ENCODE peak calls at places on chromosomes 1 and 21, in ten cellular contexts. D is AG04450, I is cardiac muscle cell, Y is HFFc6, J is heart right ventricle, P is GM10248, K is mammary epithelial cell, F is B cell, H is fibroblast of lung, L is adrenal gland. R is an unnamed sample.

GRCh38 chr1:184905601-184906322 is 68.5 kb downstream of the NIBAN1 start:
- DNase-seq in D (no peak), I (no peak), Y (no peak), J (no peak), P (no peak), K (no peak), F (no peak), H (no peak), L (no peak), R (no peak)

GRCh38 chr1:226414098-226414698 is 6.3 kb upstream of the PARP1 start:
- DNase-seq in D (no peak), I (no peak), Y (no peak), J (no peak), P (no peak), K (no peak), F (no peak), H (no peak), L (no peak), R (no peak)

GRCh38 chr1:3777647-3778589 is 5.4 kb downstream of the SMIM1 start:
- DNase-seq in D (no peak), I (no peak), Y (no peak), J (peak), P (no peak), K (no peak), F (no peak), H (no peak), L (no peak), R (peak)

GRCh38 chr1:121516279-121516967 is 331.6 kb downstream of the SRGAP2C start:
- DNase-seq in D (no peak), I (no peak), Y (no peak), J (peak), P (no peak), K (no peak), F (peak), H (no peak), L (no peak), R (peak)

GRCh38 chr21:37986000-37986399 is 69.7 kb upstream of the KCNJ6 start:
- DNase-seq in D (no peak), I (no peak), Y (no peak), J (no peak), P (no peak), K (no peak), F (no peak), H (no peak), L (no peak), R (no peak)

GRCh38 chr1:3772027-3772714 is 378 bp upstream of the SMIM1 start:
- DNase-seq in D (peak), I (peak), Y (peak), J (peak), P (peak), K (peak), F (peak), H (peak), L (peak), R (peak)

GRCh38 chr1:215595231-215595630 is 28.1 kb downstream of the KCTD3 start:
- DNase-seq in D (no peak), I (no peak), Y (no peak), J (no peak), P (no peak), K (no peak), F (no peak), H (no peak), L (no peak), R (no peak)

GRCh38 chr1:113439272-113439660 is 49.0 kb downstream of the MAGI3 start:
- DNase-seq in D (no peak), I (no peak), Y (no peak), J (no peak), P (no peak), K (no peak), F (no peak), H (no peak), L (no peak), R (no peak)

GRCh38 chr1:154431586-154432373 is 26.6 kb downstream of the IL6R start:
- DNase-seq in D (peak), I (peak), Y (peak), J (no peak), P (no peak), K (peak), F (no peak), H (peak), L (no peak), R (peak)

GRCh38 chr1:215118081-215118480 is 35.5 kb downstream of the KCNK2 start:
- DNase-seq in D (no peak), I (no peak), Y (no peak), J (no peak), P (no peak), K (no peak), F (no peak), H (peak), L (no peak), R (no peak)

GRCh38 chr1:53337499-53337898 is 9.6 kb upstream of the LRP8 start:
- DNase-seq in D (no peak), I (no peak), Y (no peak), J (no peak), P (no peak), K (no peak), F (no peak), H (no peak), L (no peak), R (no peak)

GRCh38 chr1:2858676-2859075 is 57.2 kb upstream of the TTC34 start:
- DNase-seq in D (no peak), I (no peak), Y (no peak), J (no peak), P (no peak), K (no peak), F (no peak), H (no peak), L (no peak), R (no peak)

GRCh38 chr1:232856556-232856955 is 51.3 kb downstream of the MAP10 start:
- DNase-seq in D (no peak), I (no peak), Y (no peak), J (no peak), P (no peak), K (no peak), F (no peak), H (no peak), L (no peak), R (no peak)

GRCh38 chr1:42931108-42931539 is 27.5 kb downstream of the SLC2A1 start:
- DNase-seq in D (no peak), I (peak), Y (peak), J (no peak), P (peak), K (peak), F (peak), H (peak), L (no peak), R (peak)

GRCh38 chr1:30732277-30732996 is 9.1 kb upstream of the MATN1 start:
- DNase-seq in D (no peak), I (no peak), Y (no peak), J (no peak), P (peak), K (peak), F (peak), H (peak), L (no peak), R (no peak)

GRCh38 chr1:191757003-191757402 is 401.3 kb upstream of the RGS18 start:
- DNase-seq in D (peak), I (no peak), Y (no peak), J (no peak), P (no peak), K (no peak), F (no peak), H (peak), L (no peak), R (no peak)

GRCh38 chr1:46596846-46597245 is 7.2 kb downstream of the MKNK1 start:
- DNase-seq in D (no peak), I (no peak), Y (no peak), J (no peak), P (no peak), K (no peak), F (no peak), H (no peak), L (no peak), R (no peak)

GRCh38 chr1:206582537-206583460 is 29.5 kb downstream of the EIF2D start:
- DNase-seq in D (no peak), I (no peak), Y (no peak), J (no peak), P (no peak), K (no peak), F (no peak), H (no peak), L (no peak), R (no peak)

GRCh38 chr1:194043984-194044755 is 857.8 kb upstream of the B3GALT2 start:
- DNase-seq in D (peak), I (peak), Y (peak), J (no peak), P (no peak), K (no peak), F (no peak), H (peak), L (no peak), R (no peak)

GRCh38 chr1:118947790-118948189 is 40.4 kb downstream of the TBX15 start:
- DNase-seq in D (no peak), I (peak), Y (peak), J (no peak), P (no peak), K (peak), F (no peak), H (peak), L (no peak), R (no peak)

GRCh38 chr1:177741476-177741875 is 228.4 kb downstream of the SEC16B start:
- DNase-seq in D (no peak), I (peak), Y (no peak), J (no peak), P (no peak), K (no peak), F (no peak), H (no peak), L (no peak), R (no peak)

GRCh38 chr21:36929622-36930021 is 36.8 kb downstream of the HLCS start:
- DNase-seq in D (no peak), I (no peak), Y (no peak), J (no peak), P (no peak), K (peak), F (no peak), H (peak), L (no peak), R (no peak)
- TF ChIP-seq CTCF in D (peak), I (peak), Y (peak), J (no peak), P (no peak), K (peak), F (no peak), H (peak), L (no peak), R (no peak)

DNA sequence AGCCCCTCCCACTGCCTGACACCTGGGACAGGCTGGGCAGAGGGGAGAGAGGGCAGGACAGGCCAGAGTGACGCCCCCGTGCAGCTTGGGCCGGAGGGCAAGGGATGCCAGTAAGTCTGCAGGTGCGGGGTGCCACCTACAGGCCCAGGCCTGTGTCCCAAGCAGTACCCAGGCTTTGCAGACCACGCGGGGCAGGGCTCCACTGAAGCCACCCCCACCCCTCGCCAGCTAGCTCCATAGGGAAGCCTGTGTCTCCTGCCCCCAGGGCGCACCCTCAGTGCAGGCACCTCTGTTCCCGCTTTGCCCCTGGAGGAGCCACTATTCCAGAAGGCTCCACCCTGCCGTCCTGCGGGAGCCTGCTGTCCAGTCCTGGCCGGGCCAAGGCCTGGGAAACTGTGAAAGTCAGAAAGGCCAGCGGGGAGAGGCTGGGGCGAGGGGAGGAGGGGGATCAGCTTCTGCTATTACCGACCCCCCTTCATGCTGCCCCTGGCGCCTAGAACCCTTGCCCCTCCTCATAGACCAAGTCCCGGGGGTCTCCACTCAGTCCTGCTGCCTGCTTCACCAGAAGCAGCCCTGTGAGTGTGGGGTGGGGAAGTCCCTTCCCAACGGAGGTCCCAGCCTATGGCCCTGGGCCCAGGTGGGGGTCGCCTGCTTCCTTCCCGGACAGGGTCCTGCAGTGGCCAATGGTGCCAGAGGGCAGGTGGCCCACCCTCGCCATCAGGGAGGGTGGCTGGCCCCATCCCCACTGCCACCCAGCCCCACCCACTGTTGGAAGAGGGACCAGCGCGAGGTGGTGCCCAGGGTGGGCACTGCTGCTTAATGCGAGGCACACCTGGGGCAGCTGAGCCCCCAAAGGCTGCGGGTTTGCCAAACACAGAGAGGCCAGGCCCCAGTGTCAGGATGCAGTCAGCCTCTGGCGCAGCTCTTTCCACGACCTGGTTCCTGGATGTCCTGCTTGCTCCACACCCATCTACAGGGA is 54.4 kb downstream of the KCNAB2 start:
- DNase-seq in D (no peak), I (no peak), Y (no peak), J (peak), P (no peak), K (no peak), F (peak), H (no peak), L (no peak), R (peak)
- TF ChIP-seq CTCF in D (no peak), I (no peak), Y (peak), J (no peak), P (peak), K (peak), F (peak), H (no peak), L (no peak), R (no peak)

DNA sequence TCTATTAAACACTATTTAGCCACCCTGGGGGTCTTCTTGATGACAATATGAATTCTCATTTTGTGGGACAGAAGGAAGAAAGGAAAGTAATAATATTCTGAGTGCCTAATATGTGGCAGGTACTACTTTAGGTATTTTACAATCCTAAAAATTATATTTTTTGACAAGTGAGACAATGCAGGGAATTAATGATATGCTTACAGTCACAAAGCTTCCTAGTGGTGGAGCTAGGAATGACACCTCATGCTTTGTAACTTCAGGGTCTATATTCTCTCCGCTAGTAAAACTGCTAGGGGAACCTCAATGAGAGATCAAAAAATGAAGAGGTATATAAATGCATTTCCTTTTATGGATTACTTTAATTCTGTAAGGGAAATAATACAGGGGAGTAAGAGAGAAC is 44.3 kb downstream of the TPR start:
- DNase-seq in D (no peak), I (no peak), Y (no peak), J (no peak), P (no peak), K (no peak), F (no peak), H (no peak), L (no peak), R (no peak)
- TF ChIP-seq CTCF in D (peak), I (peak), Y (peak), J (no peak), P (peak), K (peak), F (peak), H (peak), L (peak), R (no peak)

GRCh38 chr1:199046618-199047017 is 407.8 kb downstream of the PTPRC start:
- DNase-seq in D (no peak), I (peak), Y (no peak), J (no peak), P (no peak), K (no peak), F (no peak), H (no peak), L (no peak), R (no peak)
- TF ChIP-seq CTCF in D (no peak), I (peak), Y (peak), J (no peak), P (no peak), K (peak), F (no peak), H (peak), L (no peak), R (no peak)

GRCh38 chr1:11720033-11720376 is 15.9 kb upstream of the AGTRAP start:
- DNase-seq in D (no peak), I (no peak), Y (no peak), J (no peak), P (no peak), K (no peak), F (no peak), H (no peak), L (no peak), R (no peak)
- TF ChIP-seq CTCF in D (no peak), I (no peak), Y (no peak), J (no peak), P (no peak), K (no peak), F (peak), H (no peak), L (no peak), R (no peak)

GRCh38 chr1:21782868-21783678 is at the start of gene USP48:
- DNase-seq in D (peak), I (peak), Y (peak), J (peak), P (peak), K (peak), F (peak), H (peak), L (peak), R (peak)
- TF ChIP-seq CTCF in D (no peak), I (no peak), Y (no peak), J (no peak), P (no peak), K (no peak), F (peak), H (no peak), L (no peak), R (no peak)

GRCh38 chr1:200873671-200874397 is 1.1 kb downstream of the GPR25 start:
- DNase-seq in D (no peak), I (peak), Y (no peak), J (no peak), P (peak), K (no peak), F (peak), H (no peak), L (no peak), R (no peak)
- TF ChIP-seq CTCF in D (no peak), I (peak), Y (no peak), J (no peak), P (no peak), K (no peak), F (no peak), H (no peak), L (no peak), R (no peak)

GRCh38 chr1:48103495-48103894 is 106.3 kb upstream of the TRABD2B start:
- DNase-seq in D (no peak), I (no peak), Y (no peak), J (no peak), P (no peak), K (no peak), F (no peak), H (no peak), L (no peak), R (no peak)

GRCh38 chr1:48099011-48099550 is 101.9 kb upstream of the TRABD2B start:
- DNase-seq in D (no peak), I (no peak), Y (no peak), J (no peak), P (no peak), K (no peak), F (no peak), H (no peak), L (no peak), R (no peak)

GRCh38 chr1:48106049-48106448 is 108.9 kb upstream of the TRABD2B start:
- DNase-seq in D (no peak), I (no peak), Y (no peak), J (no peak), P (no peak), K (no peak), F (no peak), H (no peak), L (no peak), R (no peak)

GRCh38 chr1:48105167-48105566 is 108.0 kb upstream of the TRABD2B start:
- DNase-seq in D (no peak), I (peak), Y (no peak), J (no peak), P (no peak), K (no peak), F (no peak), H (no peak), L (no peak), R (no peak)

GRCh38 chr1:48102766-48103165 is 105.6 kb upstream of the TRABD2B start:
- DNase-seq in D (no peak), I (peak), Y (no peak), J (no peak), P (no peak), K (no peak), F (no peak), H (no peak), L (no peak), R (no peak)
- TF ChIP-seq CTCF in D (no peak), I (no peak), Y (no peak), J (no peak), P (no peak), K (no peak), F (no peak), H (no peak), L (no peak), R (no peak)

DNA sequence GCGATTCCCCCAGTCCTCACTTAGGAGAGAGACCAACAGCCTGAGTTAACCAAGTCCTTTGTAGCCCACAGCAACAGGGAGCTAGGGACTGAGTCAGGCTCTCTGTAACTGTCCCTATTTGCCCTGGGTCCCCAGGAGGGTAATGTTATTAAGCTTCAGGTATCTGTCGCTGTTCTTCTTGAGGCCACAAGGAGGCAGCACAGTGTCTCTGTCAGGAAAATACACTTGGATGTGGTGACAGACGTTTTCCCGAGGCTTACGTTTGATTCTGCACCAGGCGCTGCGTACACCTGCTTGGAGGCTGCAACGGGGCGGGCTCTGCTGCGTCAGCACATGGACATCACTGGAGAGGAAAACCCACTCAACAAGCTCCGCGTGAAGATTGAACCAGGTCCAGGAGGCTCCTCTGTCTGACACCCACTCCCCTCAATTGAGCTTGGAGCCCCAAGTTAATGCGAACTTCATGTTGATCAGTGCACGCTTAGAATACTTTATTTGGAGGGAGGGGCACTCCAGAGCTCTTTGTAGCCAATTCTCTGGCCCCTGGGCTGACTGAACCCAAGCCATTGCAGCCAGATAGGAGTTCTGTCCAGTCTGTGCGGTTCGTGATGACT is 10.7 kb upstream of the ELF3 start:
- DNase-seq in D (no peak), I (peak), Y (peak), J (no peak), P (peak), K (peak), F (no peak), H (peak), L (no peak), R (peak)
- TF ChIP-seq CTCF in D (peak), I (peak), Y (peak), J (peak), P (peak), K (peak), F (peak), H (peak), L (peak), R (peak)

R was measured in upper lobe of left lung.